ENCODE peak calls at places on chromosomes 11 and 22, in five cellular contexts. S is AG08395, Q is T-helper 2 cell, V is fibroblast of the aortic adventitia, B is RWPE1. J is an unnamed sample.

GRCh38 chr22:24290459-24290858 is 19.8 kb downstream of the SPECC1L start:
- DNase-seq in S (peak), Q (no peak), B (no peak), V (peak), J (no peak)

GRCh38 chr11:70194792-70195791 is 8.0 kb upstream of the FADD start:
- DNase-seq in S (no peak), V (no peak), B (no peak), Q (no peak), J (no peak)

GRCh38 chr22:45210174-45210573 is 30.5 kb downstream of the KIAA0930 start:
- DNase-seq in Q (no peak), V (no peak), B (no peak), S (no peak), J (no peak)

GRCh38 chr11:71931245-71931602 is 2.4 kb downstream of the RNF121 start:
- DNase-seq in S (no peak), B (no peak), V (peak), Q (no peak), J (no peak)

GRCh38 chr22:43635101-43635500 is 177.0 kb downstream of the EFCAB6 start:
- DNase-seq in Q (no peak), B (no peak), S (no peak), V (no peak), J (no peak)

GRCh38 chr11:45105233-45105992 is 41.0 kb upstream of the PRDM11 start:
- DNase-seq in B (peak), V (peak), Q (peak), S (peak), J (peak)

GRCh38 chr22:26887456-26887855 is 230.1 kb downstream of the MIAT start:
- DNase-seq in S (peak), B (peak), Q (no peak), V (peak), J (no peak)

GRCh38 chr22:41382098-41382578 is 396 bp downstream of the TEF start:
- DNase-seq in Q (peak), B (peak), V (peak), S (peak), J (peak)

GRCh38 chr11:1762537-1763302 is 1.0 kb downstream of the CTSD start:
- DNase-seq in S (peak), V (peak), B (peak), Q (no peak), J (no peak)

GRCh38 chr11:40679276-40679675 is 780.2 kb downstream of the LRRC4C start:
- DNase-seq in Q (no peak), S (no peak), V (no peak), B (no peak), J (no peak)

GRCh38 chr22:19820880-19821522 is 33.7 kb downstream of the GNB1L start:
- DNase-seq in V (no peak), S (no peak), B (no peak), Q (no peak), J (no peak)